ENCODE peak calls at places on chromosome 3, in four cellular contexts. C, D, L and E are unnamed samples.

GRCh38 chr3:132787616-132788015 is 65.4 kb upstream of the NPHP3 start:
- DNase-seq in L (peak; percentile 25), D (no peak), C (no peak), E (no peak)

GRCh38 chr3:141070727-141071357 is 19.7 kb downstream of the SPSB4 start:
- DNase-seq in D (no peak), L (no peak), C (no peak), E (peak; percentile 33)

GRCh38 chr3:23804441-23805227 is 1.1 kb upstream of the UBE2E1 start:
- DNase-seq in C (no peak), D (no peak), L (no peak), E (no peak)

GRCh38 chr3:87867001-87867400 is 191.8 kb downstream of the CGGBP1 start:
- DNase-seq in D (no peak), L (peak; percentile 25), C (no peak), E (no peak)

GRCh38 chr3:187368251-187368733 is at the start of gene RTP4:
- DNase-seq in L (no peak), C (no peak), D (no peak), E (no peak)

GRCh38 chr3:25885544-25885943 is 95.7 kb downstream of the OXSM start:
- DNase-seq in D (no peak), C (no peak), L (peak; percentile 31), E (no peak)

GRCh38 chr3:143277531-143277930 is 158.0 kb downstream of the CHST2 start:
- DNase-seq in D (no peak), L (no peak), C (no peak), E (no peak)

GRCh38 chr3:144585408-144585807 is 613.8 kb downstream of the DIPK2A start:
- DNase-seq in C (no peak), L (no peak), D (no peak), E (no peak)

GRCh38 chr3:105866656-105867653 is 1.9 kb downstream of the CBLB start:
- DNase-seq in D (no peak), C (no peak), L (peak; percentile 53), E (no peak)

GRCh38 chr3:31219131-31219843 is 313.4 kb upstream of the STT3B start:
- DNase-seq in L (peak; percentile 80), D (no peak), C (no peak), E (no peak)

GRCh38 chr3:107198522-107199271 is 178.5 kb upstream of the CCDC54 start:
- DNase-seq in C (peak; percentile 46), D (peak; percentile 64), L (no peak), E (no peak)

GRCh38 chr3:43995078-43995928 is 246.4 kb upstream of the TOPAZ1 start:
- DNase-seq in C (no peak), D (no peak), L (no peak), E (no peak)

GRCh38 chr3:43996379-43997301 is 245.0 kb upstream of the TOPAZ1 start:
- DNase-seq in L (no peak), D (no peak), C (no peak), E (peak; percentile 71)

GRCh38 chr3:43995929-43996378 is 245.7 kb upstream of the TOPAZ1 start:
- DNase-seq in D (no peak), C (no peak), L (no peak), E (no peak)

GRCh38 chr3:43997788-43998373 is 243.8 kb upstream of the TOPAZ1 start:
- DNase-seq in L (no peak), D (no peak), C (no peak), E (no peak)

DNA sequence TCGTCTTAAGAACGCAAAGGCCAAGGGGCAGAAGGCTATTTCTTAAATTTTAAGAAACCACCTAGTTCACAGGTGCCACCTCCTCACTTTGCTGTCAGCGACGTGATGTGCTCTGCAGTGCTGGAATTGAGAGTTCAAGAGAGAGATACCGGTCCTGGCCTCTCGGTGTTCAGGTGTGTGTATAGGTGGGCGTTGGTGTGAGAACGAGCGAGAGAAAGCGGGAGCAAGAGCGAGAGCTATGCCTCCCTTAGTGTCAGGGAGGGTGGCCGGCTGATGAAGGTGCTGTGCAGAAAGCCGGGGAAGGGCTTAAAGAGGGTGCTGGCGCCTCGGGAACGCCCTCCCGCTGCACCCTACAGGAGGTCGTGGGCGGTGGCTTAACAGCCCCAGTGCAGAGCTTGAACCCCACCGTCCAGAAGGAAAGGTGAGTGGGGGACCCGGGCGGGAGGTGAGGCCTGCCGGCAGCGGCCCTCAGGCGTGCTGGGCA is 247.1 kb upstream of the TOPAZ1 start:
- DNase-seq in L (no peak), D (no peak), C (no peak), E (no peak)
- H3K27me3 ChIP-seq in L (peaks cover 18% of the 10 kb centered on the region), D (peaks cover 100% of the 10 kb centered on the region), C (no peaks in the 10 kb centered on the region), E (peaks cover 93% of the 10 kb centered on the region)

DNA sequence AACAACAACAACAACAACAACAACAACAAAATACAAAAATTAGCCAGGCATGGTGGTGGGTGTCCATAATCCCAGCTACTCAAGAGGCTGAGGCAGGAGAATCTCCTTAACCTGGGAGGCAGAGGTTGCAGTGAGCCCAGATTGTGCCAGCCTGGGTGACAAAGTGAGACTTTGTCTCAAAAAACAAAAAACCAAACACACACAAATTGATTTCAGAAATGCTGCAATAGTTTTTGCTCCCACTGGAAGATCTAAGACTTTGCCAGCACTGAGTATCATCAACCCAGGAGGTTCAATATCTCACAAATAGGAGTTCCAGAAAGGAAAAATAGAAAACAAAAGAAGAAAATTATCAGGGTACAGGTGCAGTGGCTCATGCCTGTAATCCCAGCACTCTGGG is 16.2 kb upstream of the CCR8 start:
- DNase-seq in L (no peak), C (no peak), D (no peak), E (no peak)
- H3K27me3 ChIP-seq in L (no peaks in the 10 kb centered on the region), C (no peaks in the 10 kb centered on the region), D (no peaks in the 10 kb centered on the region), E (no peaks in the 10 kb centered on the region)

DNA sequence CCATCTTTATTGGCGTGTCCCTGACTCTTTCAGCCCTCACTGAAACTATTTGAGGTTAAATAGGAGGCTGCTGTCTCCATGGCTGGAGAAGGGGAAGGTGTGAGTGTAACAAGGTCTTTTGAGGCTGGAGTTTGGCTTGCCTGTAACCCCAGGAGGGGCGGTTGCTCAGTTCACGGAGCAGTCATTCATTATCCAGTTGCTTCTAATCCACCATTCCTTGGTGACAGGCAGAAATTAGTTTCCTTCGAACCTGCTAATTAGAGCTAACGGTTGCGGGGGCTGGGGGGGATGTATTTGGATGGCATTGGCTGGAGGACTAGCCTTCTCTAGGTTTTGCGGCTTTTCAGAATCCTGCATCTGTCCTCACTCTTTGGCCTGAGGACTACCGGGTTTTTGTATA is 18.4 kb downstream of the FGD5 start:
- DNase-seq in D (no peak), L (no peak), C (no peak), E (no peak)
- H3K27me3 ChIP-seq in D (peaks cover 10% of the 10 kb centered on the region), L (no peaks in the 10 kb centered on the region), C (no peaks in the 10 kb centered on the region), E (no peaks in the 10 kb centered on the region)

DNA sequence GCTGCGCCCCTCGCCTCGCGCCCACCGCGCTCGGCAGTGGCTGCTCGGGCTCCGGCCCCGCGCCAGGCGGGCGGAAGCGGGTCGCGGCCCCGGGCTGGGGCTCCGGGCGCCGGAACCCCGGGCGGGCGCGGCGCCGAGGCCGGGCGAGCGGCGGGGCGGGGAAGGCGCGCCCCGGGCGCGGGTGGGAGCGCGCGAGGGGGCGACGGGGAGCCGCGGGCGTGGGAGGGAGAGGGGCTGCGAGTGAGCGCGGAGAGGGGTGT is 467 bp upstream of the IGF2BP2 start:
- DNase-seq in C (no peak), L (no peak), D (no peak), E (no peak)
- H3K27me3 ChIP-seq in C (peaks cover 2% of the 10 kb centered on the region), L (no peaks in the 10 kb centered on the region), D (peaks cover 32% of the 10 kb centered on the region), E (peaks cover 25% of the 10 kb centered on the region)